ENCODE peak calls at places on chromosome 19, in six cellular contexts. G is testis, X is nephron progenitor cell, Q is stomach, H is AG10803, C is HFF-Myc. R is an unnamed sample.

GRCh38 chr19:12843328-12843727 is 5.0 kb downstream of the MAST1 start:
- DNase-seq in Q (no peak), C (no peak), G (no peak), X (no peak), H (no peak), R (no peak)

GRCh38 chr19:54893406-54893805 is 12.5 kb upstream of the NCR1 start:
- DNase-seq in C (no peak), H (no peak), X (no peak), Q (no peak), G (no peak), R (no peak)

GRCh38 chr19:44598880-44599279 is 14.5 kb upstream of the IGSF23 start:
- DNase-seq in X (no peak), H (no peak), G (no peak), Q (peak; percentile 90), C (no peak), R (no peak)

GRCh38 chr19:54463531-54464043 is at the start of gene LENG9:
- DNase-seq in Q (peak; percentile 100), H (peak; percentile 97), G (peak; percentile 100), C (peak; percentile 96), X (peak; percentile 99), R (peak; percentile 97)

GRCh38 chr19:47881757-47882156 is 4.4 kb downstream of the SULT2A1 start:
- DNase-seq in Q (no peak), C (no peak), X (no peak), H (no peak), G (no peak), R (no peak)

GRCh38 chr19:48698046-48698445 is 2.3 kb downstream of the FUT2 start:
- DNase-seq in G (peak; percentile 69), X (no peak), C (peak; percentile 69), Q (peak; percentile 87), H (peak; percentile 73), R (peak; percentile 38)

GRCh38 chr19:6772028-6772865 is at the start of gene VAV1:
- DNase-seq in C (no peak), Q (peak; percentile 63), H (no peak), G (peak; percentile 42), X (no peak), R (no peak)

GRCh38 chr19:55197531-55197930 is 11.8 kb downstream of the PTPRH start:
- DNase-seq in G (no peak), X (no peak), H (no peak), C (no peak), Q (no peak), R (no peak)

GRCh38 chr19:6088677-6089063 is 21.6 kb downstream of the RFX2 start:
- DNase-seq in Q (no peak), H (no peak), C (no peak), X (no peak), G (no peak), R (peak; percentile 42)

GRCh38 chr19:19142347-19142746 is 4.1 kb upstream of the TMEM161A start:
- DNase-seq in C (no peak), X (no peak), H (no peak), Q (no peak), G (no peak), R (no peak)

GRCh38 chr19:7977723-7978040 is 27.8 kb downstream of the ELAVL1 start:
- DNase-seq in X (no peak), G (no peak), C (no peak), Q (no peak), H (no peak), R (no peak)

GRCh38 chr19:7978196-7978825 is 27.1 kb downstream of the ELAVL1 start:
- DNase-seq in Q (no peak), C (no peak), G (no peak), H (no peak), X (no peak), R (no peak)

GRCh38 chr19:7977021-7977722 is 28.3 kb downstream of the ELAVL1 start:
- DNase-seq in G (no peak), H (no peak), X (no peak), Q (no peak), C (no peak), R (no peak)

GRCh38 chr19:7975037-7975436 is 30.4 kb downstream of the ELAVL1 start:
- DNase-seq in X (no peak), Q (no peak), H (no peak), C (no peak), G (no peak), R (no peak)

DNA sequence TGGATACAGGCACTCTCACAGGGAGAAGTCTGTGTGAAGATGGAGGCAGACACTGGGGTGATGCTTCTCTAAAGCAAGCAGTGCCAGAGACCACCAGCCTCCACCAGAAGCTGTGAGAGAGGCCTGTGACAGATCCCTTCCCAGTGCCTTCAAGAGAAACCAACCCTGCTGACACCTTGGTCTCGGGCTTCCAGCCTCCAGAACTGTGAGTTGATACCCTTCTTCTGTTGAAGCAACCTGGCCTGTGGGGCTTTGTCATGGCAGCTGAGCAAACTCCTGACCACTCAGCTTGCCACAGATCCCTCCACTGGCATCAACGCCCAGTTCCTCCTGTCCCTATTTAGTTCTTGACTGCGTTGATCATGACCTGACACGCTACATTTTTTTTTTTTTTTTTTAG is 29.0 kb downstream of the ELAVL1 start:
- DNase-seq in Q (no peak), G (no peak), H (no peak), X (no peak), C (no peak), R (no peak)
- TF ChIP-seq CTCF in Q (no peak), G (no peak), H (no peak), X (no peak), C (no peak), R (no peak)

GRCh38 chr19:21765151-21765550 is 2.2 kb downstream of the ZNF100 start:
- DNase-seq in C (no peak), H (no peak), X (no peak), G (no peak), Q (no peak), R (no peak)

DNA sequence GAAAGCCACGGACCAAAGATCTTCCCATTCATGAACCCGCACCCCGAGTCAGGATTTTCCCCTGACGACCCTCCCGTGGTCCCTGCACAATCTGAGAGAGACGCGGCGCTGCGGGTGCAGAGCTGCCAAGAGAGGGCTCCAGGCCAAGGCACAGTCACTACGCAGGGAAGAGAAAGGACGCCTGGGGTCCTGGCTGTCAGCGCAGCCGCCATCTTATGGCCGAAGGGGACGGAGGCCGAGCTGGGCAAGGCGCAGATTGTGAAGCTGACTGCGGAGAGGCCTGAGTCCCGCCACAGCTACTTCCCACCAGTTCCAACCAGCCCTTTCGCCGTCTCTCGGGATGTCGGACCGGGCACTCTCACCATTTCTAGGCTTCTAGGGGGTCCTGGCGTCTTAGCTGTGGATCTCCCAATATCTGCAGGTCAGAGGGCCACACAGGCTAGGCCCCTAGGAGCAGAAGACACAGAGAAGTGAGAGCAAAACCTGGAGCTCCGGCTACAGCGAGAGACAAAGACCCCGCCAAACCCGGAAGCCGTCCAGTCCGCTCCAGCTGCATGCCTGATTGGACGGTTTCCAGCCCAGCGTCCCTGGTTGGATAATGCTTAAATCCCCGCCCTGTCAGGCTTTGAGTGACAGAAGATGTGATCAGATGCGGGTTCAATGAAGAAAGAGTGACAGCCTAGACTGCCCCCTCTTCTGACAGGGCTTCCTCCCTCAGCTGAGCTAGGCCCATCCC is at the start of gene ZNF100:
- DNase-seq in X (peak; percentile 77), Q (peak; percentile 94), C (peak; percentile 82), G (peak; percentile 97), H (peak; percentile 89), R (peak; percentile 89)
- TF ChIP-seq CTCF in X (no peak), Q (no peak), C (no peak), G (no peak), H (no peak), R (no peak)

DNA sequence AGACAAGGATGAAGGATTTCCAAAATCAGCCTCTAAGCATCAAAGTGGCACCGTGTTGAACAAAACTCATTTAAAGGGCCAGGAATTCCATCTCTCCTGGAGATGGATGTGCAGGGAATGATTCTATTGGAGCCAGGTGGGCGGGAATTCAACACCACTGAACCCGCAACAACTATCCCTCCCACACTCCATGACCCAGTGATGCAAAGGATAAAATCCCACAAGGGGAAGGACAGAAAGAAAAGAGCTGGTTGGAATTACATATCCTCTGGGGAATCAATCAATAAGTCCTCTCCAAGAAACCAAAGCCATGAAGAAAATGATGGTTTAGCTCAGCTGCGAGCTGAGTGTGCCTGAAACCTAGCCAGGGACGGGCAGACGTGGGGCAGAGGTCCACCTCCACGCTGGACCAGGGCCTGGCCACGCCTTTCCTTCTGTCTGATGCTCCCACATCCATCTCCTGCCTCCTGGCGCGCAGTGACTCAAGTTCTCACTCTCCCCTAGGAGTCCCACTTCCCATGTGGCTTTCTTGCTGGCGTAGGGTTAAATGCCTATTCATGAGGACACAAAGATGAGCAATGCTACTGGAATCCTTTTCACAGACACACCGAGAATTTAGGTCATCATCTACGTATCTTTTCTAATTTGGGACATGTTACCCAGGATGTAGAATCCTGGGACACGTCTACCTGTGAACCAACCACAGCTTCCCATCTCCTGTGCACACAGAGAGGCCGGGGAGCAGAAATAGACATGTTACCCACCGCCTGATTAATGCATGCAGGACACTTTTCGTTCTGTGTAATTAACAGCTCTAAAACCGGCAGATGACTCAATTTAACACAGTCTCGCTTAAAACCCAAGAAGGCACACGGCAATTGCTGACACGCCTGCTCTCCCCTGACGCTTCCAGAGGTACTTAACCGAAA is 48.6 kb downstream of the PEPD start:
- DNase-seq in X (no peak), G (no peak), C (peak; percentile 79), Q (no peak), H (peak; percentile 95), R (peak; percentile 95)
- TF ChIP-seq CTCF in X (no peak), G (no peak), C (no peak), Q (no peak), H (peak; percentile 30), R (peak; percentile 40)

GRCh38 chr19:34844254-34844653 is 71.2 kb upstream of the ZNF599 start:
- DNase-seq in C (no peak), Q (peak; percentile 3), H (no peak), G (no peak), X (no peak), R (no peak)

GRCh38 chr19:34837262-34837661 is 64.2 kb upstream of the ZNF599 start:
- DNase-seq in H (no peak), X (no peak), C (no peak), G (peak; percentile 48), Q (peak; percentile 25), R (no peak)

GRCh38 chr19:34838753-34839431 is 65.9 kb upstream of the ZNF599 start:
- DNase-seq in C (no peak), Q (peak; percentile 25), H (peak; percentile 5), G (peak; percentile 33), X (peak; percentile 43), R (no peak)

GRCh38 chr19:34838248-34838647 is 65.2 kb upstream of the ZNF599 start:
- DNase-seq in H (no peak), G (no peak), Q (peak; percentile 17), C (no peak), X (no peak), R (no peak)

GRCh38 chr19:34841780-34842179 is 68.8 kb upstream of the ZNF599 start:
- DNase-seq in G (no peak), C (no peak), H (no peak), Q (no peak), X (no peak), R (no peak)
- TF ChIP-seq CTCF in G (no peak), C (no peak), H (no peak), Q (no peak), X (no peak), R (no peak)

GRCh38 chr19:4547303-4548237 is 7.7 kb upstream of the LRG1 start:
- DNase-seq in C (no peak), H (no peak), G (peak; percentile 43), X (no peak), Q (peak; percentile 60), R (no peak)
- TF ChIP-seq CTCF in C (peak; percentile 54), H (peak; percentile 28), G (no peak), X (no peak), Q (no peak), R (peak; percentile 53)

GRCh38 chr19:34662919-34663318 is 14.0 kb downstream of the SCGB2B2 start:
- DNase-seq in H (peak; percentile 13), X (no peak), C (peak; percentile 48), G (no peak), Q (no peak), R (peak; percentile 12)
- TF ChIP-seq CTCF in H (peak; percentile 40), X (peak; percentile 19), C (peak; percentile 44), G (no peak), Q (no peak), R (peak; percentile 74)

R was measured in HFFc6.